ENCODE peak calls at places on chromosomes 5 and 9, in six cellular contexts. J is endodermal cell, T is psoas muscle, R is sigmoid colon, X is astrocyte of the cerebellum, G is vagina. Y is an unnamed sample.

GRCh38 chr5:145562931-145563330 is 272.2 kb downstream of the PRELID2 start:
- DNase-seq in J (no peak), T (no peak), R (no peak), X (peak), G (no peak), Y (no peak)

GRCh38 chr5:131745155-131745554 is 51.7 kb downstream of the FNIP1 start:
- DNase-seq in J (no peak), T (no peak), R (no peak), X (no peak), G (no peak), Y (no peak)

GRCh38 chr9:106860731-106861584 is 2.0 kb upstream of the ZNF462 start:
- DNase-seq in J (peak), T (peak), R (peak), X (no peak), G (no peak), Y (peak)

GRCh38 chr9:70073756-70074155 is 30.1 kb downstream of the MAMDC2 start:
- DNase-seq in J (no peak), T (no peak), R (no peak), X (no peak), G (no peak), Y (no peak)

GRCh38 chr5:93078082-93079038 is 502.7 kb downstream of the NR2F1-AS1 start:
- DNase-seq in J (no peak), T (peak), R (peak), X (peak), G (no peak), Y (no peak)

GRCh38 chr5:4700886-4701285 is 439.2 kb upstream of the ADAMTS16 start:
- DNase-seq in J (no peak), T (no peak), R (no peak), X (no peak), G (no peak), Y (no peak)

GRCh38 chr9:12923472-12924009 is 148.7 kb downstream of the LURAP1L start:
- DNase-seq in J (no peak), T (peak), R (no peak), X (peak), G (no peak), Y (no peak)

GRCh38 chr5:107253246-107253645 is 417.5 kb downstream of the EFNA5 start:
- DNase-seq in J (no peak), T (no peak), R (no peak), X (no peak), G (no peak), Y (no peak)

GRCh38 chr9:109403766-109404320 is 83.0 kb upstream of the EPB41L4B start:
- DNase-seq in J (no peak), T (no peak), R (no peak), X (no peak), G (no peak), Y (no peak)

GRCh38 chr5:180113660-180114303 is 42.2 kb upstream of the RNF130 start:
- DNase-seq in J (no peak), T (no peak), R (peak), X (no peak), G (no peak), Y (no peak)

GRCh38 chr5:143201589-143201988 is 201.9 kb downstream of the NR3C1 start:
- DNase-seq in J (no peak), T (no peak), R (no peak), X (no peak), G (no peak), Y (no peak)

GRCh38 chr5:134006119-134006514 is 1.3 kb upstream of the VDAC1 start:
- DNase-seq in J (peak), T (no peak), R (no peak), X (no peak), G (no peak), Y (no peak)

GRCh38 chr9:81798606-81799005 is 109.3 kb upstream of the TLE1 start:
- DNase-seq in J (no peak), T (no peak), R (no peak), X (no peak), G (no peak), Y (no peak)

GRCh38 chr5:91938441-91938840 is 555.3 kb upstream of the ARRDC3 start:
- DNase-seq in J (no peak), T (no peak), R (no peak), X (no peak), G (no peak), Y (no peak)

GRCh38 chr5:7827602-7828001 is 23.3 kb downstream of the CFAP90 start:
- DNase-seq in J (no peak), T (no peak), R (no peak), X (no peak), G (no peak), Y (no peak)

GRCh38 chr5:103259705-103260355 is 1.3 kb downstream of the MACIR start:
- DNase-seq in J (peak), T (no peak), R (peak), X (peak), G (no peak), Y (peak)

GRCh38 chr9:112719696-112720095 is 1.8 kb upstream of the INIP start:
- DNase-seq in J (no peak), T (no peak), R (no peak), X (no peak), G (no peak), Y (no peak)

GRCh38 chr5:73957397-73958001 is 331.5 kb downstream of the ARHGEF28 start:
- DNase-seq in J (no peak), T (no peak), R (no peak), X (no peak), G (no peak), Y (no peak)

GRCh38 chr9:133540336-133541025 is 6.0 kb downstream of the ADAMTSL2 start:
- DNase-seq in J (peak), T (no peak), R (no peak), X (no peak), G (no peak), Y (peak)

GRCh38 chr5:52995914-52996313 is 6.8 kb downstream of the ITGA2 start:
- DNase-seq in J (no peak), T (no peak), R (no peak), X (no peak), G (no peak), Y (no peak)

DNA sequence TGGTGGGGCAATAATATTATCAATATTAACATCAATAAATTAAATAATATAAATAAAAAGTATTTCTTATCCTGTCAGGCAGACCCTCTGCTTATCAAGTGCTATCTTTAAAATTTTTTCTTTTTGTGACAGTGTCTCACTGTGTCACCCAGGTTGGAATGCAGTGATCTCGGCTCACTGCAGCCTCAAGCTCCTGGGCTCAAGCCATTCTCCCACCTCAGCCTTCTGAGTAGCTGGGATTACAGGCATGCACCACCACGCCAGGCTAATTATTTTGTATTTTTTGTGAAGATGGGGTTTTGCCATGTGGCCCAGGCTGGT is 53.2 kb downstream of the NDST1 start:
- DNase-seq in J (no peak), T (no peak), R (no peak), X (no peak), G (no peak), Y (no peak)
- TF ChIP-seq CTCF in J (no peak), T (no peak), R (no peak), X (no peak), G (no peak), Y (no peak)

DNA sequence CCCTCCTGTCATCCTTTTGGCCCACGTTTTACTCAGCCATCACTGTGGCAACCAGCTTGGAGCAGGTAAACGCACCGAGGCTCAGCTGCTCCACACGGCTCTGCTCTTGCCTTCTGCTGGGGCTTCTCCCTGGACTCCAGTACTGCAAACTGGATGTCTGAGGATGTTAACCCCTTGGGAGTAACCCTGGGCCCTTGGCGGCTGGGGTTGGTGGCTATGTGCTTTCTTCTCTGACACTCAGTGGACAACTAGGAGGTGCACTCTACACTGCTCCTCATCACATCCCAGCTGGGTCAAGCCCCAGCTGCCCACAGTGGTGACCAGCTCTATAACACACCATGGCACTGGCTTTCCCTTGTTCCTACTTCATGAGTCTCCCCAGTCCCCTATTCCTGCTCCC is 12.2 kb upstream of the CYSTM1 start:
- DNase-seq in J (no peak), T (no peak), R (no peak), X (no peak), G (no peak), Y (no peak)
- TF ChIP-seq CTCF in J (no peak), T (no peak), R (no peak), X (no peak), G (no peak), Y (no peak)

GRCh38 chr5:40394715-40395114 is 285.0 kb upstream of the PTGER4 start:
- DNase-seq in J (no peak), T (no peak), R (no peak), X (no peak), G (no peak), Y (no peak)
- TF ChIP-seq CTCF in J (no peak), T (no peak), R (no peak), X (no peak), G (no peak), Y (no peak)

GRCh38 chr5:167245871-167246270 is 1045.6 kb upstream of the WWC1 start:
- DNase-seq in J (peak), T (no peak), R (no peak), X (no peak), G (no peak), Y (no peak)

GRCh38 chr5:167248262-167248661 is 1043.2 kb upstream of the WWC1 start:
- DNase-seq in J (no peak), T (no peak), R (no peak), X (no peak), G (no peak), Y (no peak)

GRCh38 chr5:167241436-167242067 is 1049.9 kb upstream of the WWC1 start:
- DNase-seq in J (no peak), T (no peak), R (no peak), X (no peak), G (no peak), Y (no peak)

DNA sequence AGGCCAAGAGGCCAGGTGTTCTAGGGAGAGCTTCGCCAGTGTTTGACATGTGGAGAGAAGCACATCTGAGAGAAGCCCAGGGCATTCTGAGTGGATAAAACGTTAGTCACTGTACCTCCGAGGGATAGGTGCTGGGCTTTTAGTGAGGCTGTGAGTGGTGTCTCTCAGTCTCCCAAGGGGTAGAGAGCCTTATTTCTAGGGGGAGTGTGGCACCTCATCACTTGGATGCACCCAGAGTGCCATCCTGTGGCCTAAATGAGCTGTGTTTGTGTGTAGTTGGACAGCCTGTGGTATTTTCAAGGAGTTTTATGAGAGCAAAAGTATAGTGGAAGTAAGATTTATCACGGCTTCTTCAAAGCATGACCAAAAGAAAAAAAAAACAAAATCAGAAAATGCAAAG is 1046.9 kb upstream of the WWC1 start:
- DNase-seq in J (peak), T (no peak), R (no peak), X (no peak), G (no peak), Y (no peak)
- TF ChIP-seq CTCF in J (peak), T (no peak), R (peak), X (peak), G (no peak), Y (no peak)

DNA sequence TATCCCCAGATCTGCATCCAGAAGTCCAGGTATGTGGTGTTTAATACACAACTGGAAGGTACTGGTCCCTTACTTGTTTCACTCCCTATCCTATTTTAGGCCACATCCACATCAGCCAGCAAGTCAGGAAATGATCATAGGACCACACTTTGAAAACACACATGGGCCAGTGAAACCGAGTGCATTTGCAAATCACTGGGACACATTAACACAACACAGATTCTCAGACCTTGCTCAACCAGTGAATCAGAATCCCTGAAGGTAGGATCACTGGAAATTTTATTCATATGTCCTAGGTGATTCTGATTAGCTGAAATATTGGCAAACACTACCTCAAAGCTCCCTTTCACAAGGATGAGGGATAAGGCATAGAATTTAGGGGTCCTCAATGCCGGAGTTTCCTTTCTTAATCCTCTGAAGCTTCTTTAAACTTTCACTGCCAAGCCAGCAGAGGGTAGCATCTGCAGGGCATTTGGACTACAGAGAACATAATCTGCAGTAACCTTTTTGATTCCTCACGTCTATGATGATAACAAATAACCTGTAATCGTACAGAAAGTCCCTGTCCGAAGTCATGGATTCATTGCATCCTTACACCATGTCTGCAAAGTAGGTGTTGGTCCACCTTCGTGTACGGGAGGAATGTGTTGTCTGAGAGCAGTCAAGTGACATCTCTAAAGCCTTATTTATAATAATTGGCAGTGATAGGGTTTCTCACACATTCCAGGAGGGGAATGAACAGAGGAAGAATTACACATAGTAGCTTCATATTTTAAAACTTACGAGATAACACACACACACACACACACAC is 11.0 kb upstream of the ABLIM3 start:
- DNase-seq in J (no peak), T (no peak), R (no peak), X (no peak), G (no peak), Y (peak)
- TF ChIP-seq CTCF in J (peak), T (peak), R (no peak), X (peak), G (no peak), Y (no peak)

GRCh38 chr5:116573279-116573616 is 1.4 kb downstream of the SEMA6A start:
- DNase-seq in J (peak), T (peak), R (peak), X (no peak), G (no peak), Y (peak)

GRCh38 chr5:116573617-116574431 is 799 bp downstream of the SEMA6A start:
- DNase-seq in J (peak), T (peak), R (no peak), X (no peak), G (no peak), Y (peak)

GRCh38 chr5:116569999-116570398 is 4.6 kb downstream of the SEMA6A start:
- DNase-seq in J (peak), T (no peak), R (no peak), X (no peak), G (no peak), Y (no peak)

GRCh38 chr5:116572375-116573278 is 2.0 kb downstream of the SEMA6A start:
- DNase-seq in J (peak), T (peak), R (peak), X (no peak), G (no peak), Y (peak)

DNA sequence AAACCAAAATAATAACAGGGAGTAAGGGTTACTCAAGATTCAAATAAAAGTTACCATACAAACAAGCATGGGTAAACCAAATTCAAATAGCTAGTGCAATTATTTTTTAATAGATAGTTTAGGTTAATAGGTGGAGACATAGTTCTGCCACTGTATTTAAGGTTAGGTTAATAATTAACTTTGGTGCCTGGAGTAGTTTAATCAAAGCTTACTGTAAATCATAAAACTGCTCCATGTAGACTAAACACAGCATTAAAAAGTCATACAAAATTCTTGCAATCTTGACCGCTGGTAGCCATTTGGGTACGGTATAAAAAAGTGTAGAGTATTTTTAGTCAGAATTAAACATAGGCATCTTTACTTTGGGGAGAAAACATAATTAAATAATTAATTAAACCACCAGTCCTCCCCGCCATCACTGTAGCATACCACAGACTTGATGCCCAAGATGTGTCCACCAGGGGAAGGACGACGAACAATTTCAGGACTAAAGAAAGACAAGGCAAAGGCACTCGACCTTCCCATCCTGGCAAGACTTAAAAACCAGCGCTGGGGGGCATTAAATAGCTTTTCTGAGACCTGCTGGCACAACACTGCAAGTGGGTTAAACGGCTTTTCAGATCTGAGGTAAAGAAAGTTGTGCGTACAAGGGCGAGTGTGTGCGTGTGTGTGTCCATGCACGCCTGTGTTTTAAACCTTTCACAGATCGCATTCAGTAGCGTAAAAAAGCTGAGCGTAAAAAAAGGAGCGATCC is 2.9 kb downstream of the SEMA6A start:
- DNase-seq in J (peak), T (no peak), R (no peak), X (no peak), G (no peak), Y (no peak)
- TF ChIP-seq CTCF in J (peak), T (no peak), R (no peak), X (peak), G (no peak), Y (no peak)

DNA sequence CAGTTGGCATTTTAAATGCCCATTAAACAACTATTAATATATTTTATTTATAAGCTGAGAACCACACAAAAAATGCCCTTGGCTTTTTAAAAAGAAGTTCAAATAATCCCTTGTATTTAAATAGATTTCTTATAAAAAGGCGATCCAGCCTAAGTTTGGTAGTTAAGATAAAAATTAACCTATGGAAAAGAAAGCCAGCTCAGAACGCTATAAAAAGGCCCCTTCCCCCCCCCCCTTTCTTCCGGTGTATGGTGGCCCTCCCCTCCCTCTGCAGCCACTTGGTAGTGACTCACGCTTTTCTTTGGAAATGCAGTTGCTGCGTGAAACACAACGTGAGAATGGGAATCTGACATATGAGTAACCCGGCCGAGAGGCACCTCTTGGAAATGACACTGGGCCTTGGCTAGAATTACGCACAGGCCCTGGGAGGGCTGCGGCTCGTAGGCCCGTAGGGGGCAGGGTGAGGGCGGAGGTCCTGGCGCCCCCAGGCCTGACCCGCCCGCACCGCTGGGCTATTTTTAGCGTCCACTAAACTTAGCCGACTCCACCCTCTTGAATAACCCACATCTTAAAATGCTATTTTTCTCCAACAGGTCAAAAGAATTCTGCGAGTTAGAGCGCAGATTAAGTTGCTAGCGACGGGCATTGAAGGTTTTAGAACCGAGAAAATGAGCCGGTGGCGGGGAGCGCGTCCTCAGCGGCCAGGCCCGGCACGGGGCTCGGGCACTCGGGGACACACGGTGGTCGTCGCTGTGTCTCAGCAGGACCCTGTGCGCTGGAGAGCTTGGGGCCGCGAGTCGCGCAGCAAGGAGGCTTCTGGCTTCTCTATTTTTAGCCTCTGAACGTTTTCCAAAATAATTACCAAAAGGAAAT is 168.7 kb downstream of the AUH start:
- DNase-seq in J (peak), T (peak), R (peak), X (peak), G (no peak), Y (no peak)
- TF ChIP-seq CTCF in J (peak), T (peak), R (no peak), X (no peak), G (no peak), Y (no peak)

DNA sequence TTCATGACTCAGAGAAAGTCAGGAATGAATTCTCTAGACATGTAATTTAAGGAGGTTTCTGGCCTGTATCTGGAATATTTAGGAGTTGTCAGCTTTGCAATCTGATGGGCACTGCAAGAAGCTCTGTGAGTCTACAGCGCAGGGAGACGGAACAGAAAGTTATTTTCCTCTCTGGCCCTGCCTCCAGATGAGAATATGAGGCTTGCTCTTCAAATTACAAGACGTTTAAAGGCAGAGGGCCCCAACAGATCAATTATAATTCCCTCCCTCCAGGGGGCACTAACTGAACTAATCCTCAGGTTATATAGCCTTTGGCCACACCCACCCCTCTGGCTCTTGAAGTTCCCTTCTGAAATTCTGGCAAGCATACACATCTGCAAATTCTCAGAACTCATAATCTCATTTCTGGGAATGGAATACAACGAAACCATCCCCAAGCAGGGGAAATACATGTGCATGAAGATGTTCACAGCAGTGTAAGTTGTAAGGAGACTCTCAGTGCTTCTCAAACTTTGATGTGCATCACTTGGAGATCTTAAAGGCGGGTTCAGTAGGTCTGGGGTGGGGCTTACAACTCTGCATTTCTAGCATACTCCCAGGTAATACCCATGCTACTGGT is 307.6 kb downstream of the CWC27 start:
- DNase-seq in J (peak), T (peak), R (no peak), X (no peak), G (no peak), Y (peak)
- TF ChIP-seq CTCF in J (peak), T (no peak), R (no peak), X (peak), G (no peak), Y (no peak)